ENCODE peak calls at places on chromosomes 16 and 17, in seven cellular contexts. J, A, B, L, C, I and X are unnamed samples.
A peak's percentile ranks its signal among the peaks of the same experiment; 100 is the strongest.

GRCh38 chr16:13291934-13292333 is 390.5 kb downstream of the SHISA9 start:
- DNase-seq in J (no peak), A (no peak), B (no peak), L (no peak), C (no peak), I (no peak), X (no peak)

GRCh38 chr17:2137342-2138098 is 82.6 kb downstream of the HIC1 start:
- DNase-seq in J (no peak), A (peak; percentile 79), B (no peak), L (peak; percentile 83), C (peak; percentile 20), I (no peak), X (peak; percentile 89)

GRCh38 chr16:84999857-85000480 is 11.4 kb downstream of the ZDHHC7 start:
- DNase-seq in J (no peak), A (no peak), B (no peak), L (no peak), C (peak; percentile 32), I (no peak), X (no peak)

GRCh38 chr16:24980077-24980793 is 34.9 kb downstream of the ARHGAP17 start:
- DNase-seq in J (no peak), A (no peak), B (no peak), L (peak; percentile 27), C (no peak), I (no peak), X (no peak)

GRCh38 chr17:75783069-75783783 is 1.4 kb upstream of the UNK start:
- DNase-seq in J (no peak), A (peak; percentile 75), B (no peak), L (peak; percentile 67), C (no peak), I (no peak), X (peak; percentile 72)

GRCh38 chr17:74814453-74814852 is 38.3 kb upstream of the NAT9 start:
- DNase-seq in J (no peak), A (no peak), B (no peak), L (no peak), C (no peak), I (no peak), X (no peak)

GRCh38 chr17:7852919-7853692 is 1.8 kb upstream of the TMEM88 start:
- DNase-seq in J (no peak), A (no peak), B (peak; percentile 17), L (no peak), C (no peak), I (no peak), X (no peak)

GRCh38 chr16:58127634-58128033 is 1.5 kb downstream of the CFAP20 start:
- DNase-seq in J (no peak), A (no peak), B (no peak), L (peak; percentile 15), C (no peak), I (no peak), X (no peak)

GRCh38 chr17:20071824-20072691 is 62.9 kb downstream of the SPECC1 start:
- DNase-seq in J (no peak), A (no peak), B (no peak), L (no peak), C (no peak), I (no peak), X (no peak)

GRCh38 chr17:45296003-45296832 is 20.6 kb downstream of the MAP3K14 start:
- DNase-seq in J (no peak), A (no peak), B (no peak), L (no peak), C (no peak), I (no peak), X (no peak)
- H3K4me3 ChIP-seq in J (no peak overlapping the region), A (no peak overlapping the region), B (no peak overlapping the region), L (no peak overlapping the region), C (no peak overlapping the region), I (no peak overlapping the region), X (no peak overlapping the region)

GRCh38 chr17:73697872-73698271 is 53.6 kb upstream of the SDK2 start:
- DNase-seq in J (no peak), A (no peak), B (no peak), L (no peak), C (no peak), I (no peak), X (no peak)
- TF ChIP-seq CTCF in J (no peak), A (no peak), B (no peak), L (no peak), C (no peak), I (no peak), X (no peak)

DNA sequence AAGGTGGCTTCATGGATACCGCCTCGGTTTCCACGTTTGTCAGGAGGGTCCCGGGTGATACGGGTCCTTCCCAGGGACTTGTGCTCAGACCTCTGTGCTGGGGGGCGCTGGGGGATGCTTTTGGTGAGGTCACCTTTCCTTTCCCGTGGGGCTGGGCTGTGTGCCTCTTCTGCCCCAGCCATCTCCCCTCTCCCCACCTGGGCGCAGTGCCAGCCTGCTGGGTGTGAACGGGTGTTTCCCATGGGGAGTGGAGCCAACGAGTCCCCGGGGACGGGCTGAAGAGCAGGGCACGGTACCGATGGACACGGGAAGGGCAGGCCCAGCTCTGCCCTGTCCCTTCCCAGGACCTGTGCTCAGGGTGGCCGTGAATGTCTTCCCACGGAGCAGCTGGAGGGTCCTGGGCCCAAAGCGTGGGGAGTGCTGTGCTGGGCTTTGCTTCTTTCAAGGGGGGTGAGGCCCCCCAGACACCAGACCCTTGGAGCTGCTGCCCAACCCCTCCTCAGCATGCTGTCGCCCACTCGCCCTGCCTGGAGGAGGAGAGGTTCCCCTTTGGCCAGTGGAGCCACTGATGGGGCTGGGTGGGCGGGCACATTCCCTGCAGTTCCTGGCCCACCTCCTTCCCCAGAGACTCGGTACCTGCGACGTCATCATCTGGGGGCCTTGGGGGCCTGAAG is 15.5 kb downstream of the TELO2 start:
- DNase-seq in J (no peak), A (no peak), B (no peak), L (no peak), C (no peak), I (no peak), X (no peak)
- H3K4me3 ChIP-seq in J (no peak overlapping the region), A (no peak overlapping the region), B (no peak overlapping the region), L (no peak overlapping the region), C (no peak overlapping the region), I (no peak overlapping the region), X (no peak overlapping the region)

GRCh38 chr17:67377727-67378443 is 804 bp downstream of the PITPNC1 start:
- DNase-seq in J (no peak), A (peak; percentile 38), B (peak; percentile 25), L (peak; percentile 50), C (peak; percentile 41), I (no peak), X (peak; percentile 42)
- TF ChIP-seq CTCF in J (no peak), A (peak; percentile 31), B (no peak), L (no peak), C (no peak), I (no peak), X (peak; percentile 27)